ENCODE peak calls at places on chromosome 10, in five cellular contexts. G is skeletal muscle cell, C is tibial artery, W is mesendoderm, K is HCEC 1CT. Y is an unnamed sample.

GRCh38 chr10:24556137-24556536 is 167.6 kb downstream of the ARHGAP21 start:
- DNase-seq in G (no peak), C (no peak), W (no peak), K (no peak), Y (no peak)

GRCh38 chr10:81928119-81928518 is 53.1 kb downstream of the NRG3 start:
- DNase-seq in G (no peak), C (no peak), W (no peak), K (no peak), Y (no peak)

GRCh38 chr10:79333513-79333912 is 13.8 kb upstream of the PPIF start:
- DNase-seq in G (no peak), C (no peak), W (no peak), K (peak; percentile 90), Y (no peak)

GRCh38 chr10:51832652-51833383 is 133.4 kb upstream of the CSTF2T start:
- DNase-seq in G (peak; percentile 63), C (no peak), W (peak; percentile 61), K (peak; percentile 52), Y (no peak)

GRCh38 chr10:84265378-84265777 is 20.5 kb downstream of the RGR start:
- DNase-seq in G (peak; percentile 48), C (no peak), W (no peak), K (no peak), Y (no peak)

GRCh38 chr10:86301971-86302370 is 64.6 kb downstream of the GRID1 start:
- DNase-seq in G (no peak), C (no peak), W (no peak), K (no peak), Y (no peak)

GRCh38 chr10:112209534-112210200 is 26.1 kb upstream of the GPAM start:
- DNase-seq in G (no peak), C (no peak), W (no peak), K (no peak), Y (no peak)

GRCh38 chr10:131822694-131823245 is 78.0 kb upstream of the PPP2R2D start:
- DNase-seq in G (no peak), C (no peak), W (no peak), K (no peak), Y (peak; percentile 22)

GRCh38 chr10:91700788-91701444 is 68.0 kb upstream of the PPP1R3C start:
- DNase-seq in G (no peak), C (no peak), W (no peak), K (peak; percentile 83), Y (no peak)

GRCh38 chr10:129655679-129656031 is 188.6 kb downstream of the MGMT start:
- DNase-seq in G (no peak), C (no peak), W (no peak), K (no peak), Y (no peak)

GRCh38 chr10:50526185-50526584 is 97.6 kb downstream of the SGMS1 start:
- DNase-seq in G (no peak), C (no peak), W (peak; percentile 81), K (no peak), Y (no peak)

Y was measured in left lung.